ENCODE peak calls at places on chromosomes 4 and X, in four cellular contexts. Y is colonic mucosa, K is tibial nerve, H is BE2C. D is an unnamed sample. For H3K9me3, the result is how much of the 10 kb centered on the place peaks cover.

GRCh38 chr4:133921280-133922195 is 280.1 kb downstream of the PABPC4L start:
- DNase-seq in H (peak), Y (no peak), K (no peak), D (no peak)

GRCh38 chr4:111074523-111075114 is 451.7 kb upstream of the PITX2 start:
- DNase-seq in H (no peak), K (no peak), Y (no peak), D (no peak)

GRCh38 chrX:18129694-18130093 is 91.0 kb downstream of the BEND2 start:
- DNase-seq in H (no peak), K (no peak), Y (no peak), D (no peak)

GRCh38 chrX:2710041-2710471 is 19.0 kb downstream of the CD99 start:
- DNase-seq in K (no peak), H (no peak), Y (no peak), D (no peak)

GRCh38 chrX:131577433-131577832 is 33.6 kb downstream of the OR13H1 start:
- DNase-seq in Y (no peak), H (no peak), K (no peak), D (no peak)

GRCh38 chr4:6177587-6178197 is 22.7 kb downstream of the JAKMIP1 start:
- DNase-seq in H (peak), K (no peak), Y (no peak), D (no peak)

GRCh38 chr4:26987191-26987590 is 126.5 kb downstream of the STIM2 start:
- DNase-seq in H (no peak), K (no peak), Y (no peak), D (no peak)

GRCh38 chrX:134727363-134727762 is 69.1 kb upstream of the PLAC1 start:
- DNase-seq in H (no peak), K (no peak), Y (no peak), D (no peak)

GRCh38 chr4:146243141-146243882 is 29.0 kb downstream of the REELD1 start:
- DNase-seq in Y (no peak), H (no peak), K (no peak), D (no peak)

GRCh38 chr4:30553721-30554120 is 166.4 kb upstream of the PCDH7 start:
- DNase-seq in H (no peak), K (no peak), Y (no peak), D (peak)

GRCh38 chrX:15856580-15856979 is 2.0 kb upstream of the AP1S2 start:
- DNase-seq in H (no peak), K (no peak), Y (no peak), D (no peak)

GRCh38 chr4:81946996-81947395 is 426.8 kb downstream of the HNRNPD start:
- DNase-seq in K (no peak), H (no peak), Y (no peak), D (no peak)

GRCh38 chr4:150237110-150237852 is 159.0 kb downstream of the DCLK2 start:
- DNase-seq in H (no peak), K (no peak), Y (no peak), D (no peak)

GRCh38 chr4:189664693-189665250 is 275.9 kb upstream of the FRG1 start:
- DNase-seq in H (no peak), Y (no peak), K (no peak), D (no peak)

GRCh38 chrX:150663061-150663460 is 30.1 kb upstream of the MTMR1 start:
- DNase-seq in K (no peak), Y (no peak), H (no peak), D (no peak)

GRCh38 chrX:134936542-134936941 is 54.2 kb upstream of the SMIM10 start:
- DNase-seq in K (no peak), H (no peak), Y (no peak), D (no peak)

GRCh38 chr4:175614880-175615279 is 197.2 kb downstream of the GPM6A start:
- DNase-seq in H (peak), Y (no peak), K (no peak), D (no peak)

GRCh38 chr4:187606581-187606980 is 389.0 kb upstream of the ZFP42 start:
- DNase-seq in K (no peak), Y (peak), H (peak), D (peak)

GRCh38 chrX:53716328-53717088 is 30.0 kb upstream of the HUWE1 start:
- DNase-seq in K (no peak), H (no peak), Y (no peak), D (no peak)

GRCh38 chr4:138889216-138889615 is 126.4 kb upstream of the NOCT start:
- DNase-seq in Y (no peak), H (no peak), K (no peak), D (no peak)

GRCh38 chr4:123559955-123560669 is 163.5 kb downstream of the SPRY1 start:
- DNase-seq in H (no peak), K (no peak), Y (no peak), D (peak)

GRCh38 chrX:311156-312129 is 7.2 kb downstream of the GTPBP6 start:
- DNase-seq in H (no peak), K (no peak), Y (no peak), D (no peak)

GRCh38 chr4:53696956-53697685 is 105.8 kb upstream of the LNX1 start:
- DNase-seq in H (no peak), Y (no peak), K (no peak), D (no peak)

GRCh38 chrX:49106930-49107329 is 16.6 kb downstream of the GPKOW start:
- DNase-seq in H (peak), K (no peak), Y (no peak), D (peak)

GRCh38 chr4:142582340-142582739 is 263.8 kb downstream of the INPP4B start:
- DNase-seq in H (no peak), Y (no peak), K (no peak), D (no peak)

GRCh38 chr4:145278341-145279121 is 98.1 kb upstream of the OTUD4 start:
- DNase-seq in H (no peak), K (no peak), Y (no peak), D (no peak)

DNA sequence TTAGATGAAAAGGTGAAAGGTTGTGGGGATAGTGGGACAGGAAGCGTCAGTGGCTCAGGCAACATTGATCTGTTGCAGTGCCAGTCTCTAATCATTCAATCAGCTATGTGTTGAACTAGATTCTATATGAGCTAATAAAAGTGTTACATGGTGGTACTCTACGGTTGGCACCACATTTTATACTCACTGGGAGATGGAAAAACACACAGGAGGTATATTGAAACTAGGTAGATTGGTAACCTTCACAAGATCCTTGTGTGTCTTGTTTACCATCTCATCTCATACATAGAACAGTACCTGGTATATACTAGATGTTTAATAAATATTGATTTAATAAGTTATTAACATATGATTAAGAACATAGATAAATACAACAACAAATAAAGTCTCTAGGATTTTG is 152.7 kb downstream of the NAA11 start:
- DNase-seq in Y (no peak), H (no peak), K (no peak), D (no peak)
- H3K9me3 ChIP-seq in Y (under half), H (under half), K (under half), D (under half)

DNA sequence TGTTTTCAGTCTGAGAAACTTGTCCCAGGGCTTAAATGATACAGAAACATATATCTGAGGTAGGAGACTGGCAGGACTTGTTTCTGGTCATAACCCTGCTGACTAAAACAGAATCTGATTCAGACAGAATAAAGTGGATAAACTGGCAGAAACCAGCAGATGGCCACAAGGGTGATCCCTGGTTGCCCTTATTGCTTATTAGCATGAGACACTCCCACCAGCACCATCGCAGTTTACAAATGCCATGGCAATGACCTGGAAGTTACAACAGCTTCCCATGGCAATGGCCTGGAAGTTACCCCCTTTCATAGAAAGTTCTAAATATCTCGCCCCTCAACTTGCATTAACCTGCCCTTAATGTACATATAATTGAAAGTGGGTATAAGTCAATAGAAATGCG is 53.0 kb upstream of the PAGE5 start:
- DNase-seq in Y (no peak), H (peak), K (no peak), D (no peak)
- H3K9me3 ChIP-seq in Y (under half), H (under half), K (under half), D (under half)

GRCh38 chr4:453267-453666 is 45.7 kb downstream of the ZNF721 start:
- DNase-seq in K (no peak), H (no peak), Y (no peak), D (no peak)
- H3K9me3 ChIP-seq in K (half or more), H (under half), Y (under half), D (half or more)

GRCh38 chr4:36236159-36236558 is 8.2 kb downstream of the ARAP2 start:
- DNase-seq in Y (no peak), K (no peak), H (no peak), D (no peak)

GRCh38 chr4:36241771-36242170 is 2.5 kb downstream of the ARAP2 start:
- DNase-seq in Y (no peak), K (no peak), H (no peak), D (no peak)

GRCh38 chr4:36233567-36234266 is 10.6 kb downstream of the ARAP2 start:
- DNase-seq in Y (no peak), K (no peak), H (no peak), D (no peak)

GRCh38 chr4:36235306-36235705 is 9.0 kb downstream of the ARAP2 start:
- DNase-seq in K (no peak), Y (no peak), H (no peak), D (peak)

DNA sequence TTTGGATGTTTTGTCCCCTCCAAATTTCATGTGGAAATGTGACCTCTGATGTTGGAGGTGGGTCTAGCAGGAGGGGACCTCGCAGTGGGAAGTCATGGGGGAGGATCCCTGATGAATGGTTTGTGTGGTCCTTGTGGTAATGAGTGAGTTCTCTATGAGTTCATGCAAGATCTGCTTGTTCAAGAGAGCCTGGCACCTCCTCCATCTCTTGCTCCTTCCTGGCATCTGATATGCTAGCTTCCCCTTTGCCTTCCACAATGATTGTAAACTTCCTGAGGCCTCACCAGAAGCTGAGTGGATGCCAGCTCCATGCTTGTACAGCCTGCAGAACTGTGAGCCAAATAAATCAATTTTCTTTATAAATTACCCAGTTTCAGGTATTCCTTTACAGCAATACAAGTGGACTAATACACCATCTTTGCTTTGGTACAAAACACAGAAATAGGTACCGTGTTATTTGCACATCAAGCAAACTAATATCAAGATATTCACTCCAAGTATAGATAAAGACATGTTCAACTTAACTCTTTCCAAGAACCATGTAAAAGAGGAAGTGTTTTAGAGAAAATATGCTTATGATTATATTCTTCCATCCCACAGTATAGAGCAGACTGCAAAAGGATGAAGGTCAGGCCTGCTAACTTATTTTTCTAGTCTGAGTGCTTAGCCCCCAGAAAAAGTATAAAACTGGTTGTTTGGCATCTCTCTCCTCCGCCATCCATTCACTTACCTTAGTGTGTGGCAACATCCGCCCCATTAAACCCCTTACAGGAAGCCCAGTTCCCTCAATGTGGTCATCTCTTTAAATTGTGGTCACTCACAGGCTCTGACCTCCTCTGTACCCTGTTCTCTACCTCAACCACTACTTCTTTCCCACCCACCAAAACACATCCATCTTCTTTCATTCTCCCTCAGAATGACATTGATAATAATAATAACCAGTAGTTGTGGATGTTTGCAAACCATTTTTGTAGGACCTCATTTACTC is 6.7 kb downstream of the ARAP2 start:
- DNase-seq in Y (no peak), H (no peak), K (no peak), D (no peak)
- H3K9me3 ChIP-seq in Y (under half), H (under half), K (under half), D (under half)

GRCh38 chrX:55119271-55119670 is 30.5 kb downstream of the PAGE2 start:
- DNase-seq in H (no peak), K (no peak), Y (no peak), D (no peak)
- H3K9me3 ChIP-seq in H (under half), K (under half), Y (under half), D (under half)